ENCODE peak calls at places on chromosomes 5 and 9, in eight cellular contexts. One of them, this sample, is unnamed.

GRCh38 chr9:122252796-122253195 is 11.8 kb downstream of the RBM18 start:
- DNase-seq in HCEC 1CT: no peak
- DNase-seq in GM12865: no peak
- DNase-seq in epithelial cell of esophagus: no peak
- DNase-seq in NCI-H1092: no peak
- DNase-seq in EH: no peak
- DNase-seq in mammary epithelial cell: no peak
- DNase-seq in AG08395: no peak
- DNase-seq in this sample: no peak

GRCh38 chr5:151469386-151469785 is 22.0 kb downstream of the SLC36A1 start:
- DNase-seq in HCEC 1CT: peak
- DNase-seq in GM12865: no peak
- DNase-seq in epithelial cell of esophagus: no peak
- DNase-seq in NCI-H1092: no peak
- DNase-seq in EH: peak
- DNase-seq in mammary epithelial cell: no peak
- DNase-seq in AG08395: peak
- DNase-seq in this sample: no peak

GRCh38 chr5:6291961-6292360 is 86.4 kb downstream of the MED10 start:
- DNase-seq in HCEC 1CT: no peak
- DNase-seq in GM12865: peak
- DNase-seq in epithelial cell of esophagus: peak
- DNase-seq in NCI-H1092: peak
- DNase-seq in EH: peak
- DNase-seq in mammary epithelial cell: peak
- DNase-seq in AG08395: peak
- DNase-seq in this sample: peak

GRCh38 chr9:116700882-116701836 is 14.1 kb downstream of the TRIM32 start:
- DNase-seq in HCEC 1CT: no peak
- DNase-seq in GM12865: peak
- DNase-seq in epithelial cell of esophagus: peak
- DNase-seq in NCI-H1092: peak
- DNase-seq in EH: no peak
- DNase-seq in mammary epithelial cell: no peak
- DNase-seq in AG08395: no peak
- DNase-seq in this sample: no peak

GRCh38 chr9:133978226-133979123 is 13.6 kb downstream of the VAV2 start:
- DNase-seq in HCEC 1CT: no peak
- DNase-seq in GM12865: no peak
- DNase-seq in epithelial cell of esophagus: no peak
- DNase-seq in NCI-H1092: no peak
- DNase-seq in EH: no peak
- DNase-seq in mammary epithelial cell: no peak
- DNase-seq in AG08395: no peak
- DNase-seq in this sample: no peak

GRCh38 chr9:134204991-134205578 is 40.7 kb upstream of the RNU6ATAC start:
- DNase-seq in HCEC 1CT: no peak
- DNase-seq in GM12865: no peak
- DNase-seq in epithelial cell of esophagus: no peak
- DNase-seq in NCI-H1092: no peak
- DNase-seq in EH: peak
- DNase-seq in mammary epithelial cell: no peak
- DNase-seq in AG08395: no peak
- DNase-seq in this sample: no peak

GRCh38 chr5:78649220-78649700 is 688 bp upstream of the LHFPL2 start:
- DNase-seq in HCEC 1CT: peak
- DNase-seq in GM12865: no peak
- DNase-seq in epithelial cell of esophagus: no peak
- DNase-seq in NCI-H1092: no peak
- DNase-seq in EH: peak
- DNase-seq in mammary epithelial cell: no peak
- DNase-seq in AG08395: peak
- DNase-seq in this sample: peak

GRCh38 chr9:107782381-107782780 is 292.8 kb upstream of the KLF4 start:
- DNase-seq in HCEC 1CT: peak
- DNase-seq in GM12865: no peak
- DNase-seq in epithelial cell of esophagus: no peak
- DNase-seq in NCI-H1092: no peak
- DNase-seq in EH: peak
- DNase-seq in mammary epithelial cell: no peak
- DNase-seq in AG08395: peak
- DNase-seq in this sample: peak

GRCh38 chr5:66538531-66538930 is 57.7 kb upstream of the MAST4 start:
- DNase-seq in HCEC 1CT: peak
- DNase-seq in GM12865: no peak
- DNase-seq in epithelial cell of esophagus: peak
- DNase-seq in NCI-H1092: no peak
- DNase-seq in EH: peak
- DNase-seq in mammary epithelial cell: peak
- DNase-seq in AG08395: no peak
- DNase-seq in this sample: peak

GRCh38 chr5:168022761-168023160 is 268.7 kb upstream of the WWC1 start:
- DNase-seq in HCEC 1CT: no peak
- DNase-seq in GM12865: no peak
- DNase-seq in epithelial cell of esophagus: no peak
- DNase-seq in NCI-H1092: no peak
- DNase-seq in EH: no peak
- DNase-seq in mammary epithelial cell: no peak
- DNase-seq in AG08395: no peak
- DNase-seq in this sample: no peak

GRCh38 chr9:92749071-92749933 is 15.3 kb downstream of the BICD2 start:
- DNase-seq in HCEC 1CT: no peak
- DNase-seq in GM12865: no peak
- DNase-seq in epithelial cell of esophagus: no peak
- DNase-seq in NCI-H1092: peak
- DNase-seq in EH: no peak
- DNase-seq in mammary epithelial cell: no peak
- DNase-seq in AG08395: no peak
- DNase-seq in this sample: no peak

GRCh38 chr5:135559342-135559741 is 19.4 kb downstream of the CXCL14 start:
- DNase-seq in HCEC 1CT: no peak
- DNase-seq in GM12865: peak
- DNase-seq in epithelial cell of esophagus: peak
- DNase-seq in NCI-H1092: no peak
- DNase-seq in EH: peak
- DNase-seq in mammary epithelial cell: no peak
- DNase-seq in AG08395: peak
- DNase-seq in this sample: peak

GRCh38 chr5:1335540-1336095 is 9.3 kb downstream of the CLPTM1L start:
- DNase-seq in HCEC 1CT: no peak
- DNase-seq in GM12865: no peak
- DNase-seq in epithelial cell of esophagus: no peak
- DNase-seq in NCI-H1092: no peak
- DNase-seq in EH: no peak
- DNase-seq in mammary epithelial cell: no peak
- DNase-seq in AG08395: no peak
- DNase-seq in this sample: no peak

GRCh38 chr5:34057118-34057517 is 14.1 kb upstream of the C1QTNF3 start:
- DNase-seq in HCEC 1CT: no peak
- DNase-seq in GM12865: no peak
- DNase-seq in epithelial cell of esophagus: no peak
- DNase-seq in NCI-H1092: no peak
- DNase-seq in EH: no peak
- DNase-seq in mammary epithelial cell: no peak
- DNase-seq in AG08395: no peak
- DNase-seq in this sample: peak

GRCh38 chr5:36073595-36074216 is 7.0 kb upstream of the UGT3A2 start:
- DNase-seq in HCEC 1CT: peak
- DNase-seq in GM12865: peak
- DNase-seq in epithelial cell of esophagus: peak
- DNase-seq in NCI-H1092: no peak
- DNase-seq in EH: no peak
- DNase-seq in mammary epithelial cell: no peak
- DNase-seq in AG08395: no peak
- DNase-seq in this sample: peak

GRCh38 chr5:1478333-1478732 is 33.1 kb upstream of the SLC6A3 start:
- DNase-seq in HCEC 1CT: no peak
- DNase-seq in GM12865: no peak
- DNase-seq in epithelial cell of esophagus: no peak
- DNase-seq in NCI-H1092: no peak
- DNase-seq in EH: no peak
- DNase-seq in mammary epithelial cell: no peak
- DNase-seq in AG08395: no peak
- DNase-seq in this sample: no peak

GRCh38 chr5:78501411-78502338 is 141.3 kb downstream of the SCAMP1 start:
- DNase-seq in HCEC 1CT: peak
- DNase-seq in GM12865: no peak
- DNase-seq in epithelial cell of esophagus: peak
- DNase-seq in NCI-H1092: no peak
- DNase-seq in EH: peak
- DNase-seq in mammary epithelial cell: peak
- DNase-seq in AG08395: peak
- DNase-seq in this sample: peak